ENCODE peak calls at places on chromosome 14, in four cellular contexts. One of them, this sample, is unnamed.

GRCh38 chr14:71466942-71467341 is 465.3 kb upstream of the RGS6 start:
- DNase-seq in mammary epithelial cell: no peak
- DNase-seq in H9: no peak
- DNase-seq in tibial nerve: no peak
- DNase-seq in this sample: no peak

GRCh38 chr14:50985124-50985815 is 41.0 kb upstream of the PYGL start:
- DNase-seq in mammary epithelial cell: no peak
- DNase-seq in H9: no peak
- DNase-seq in tibial nerve: no peak
- DNase-seq in this sample: no peak

GRCh38 chr14:48568688-48569087 is 893.3 kb upstream of the MDGA2 start:
- DNase-seq in mammary epithelial cell: peak; percentile 9
- DNase-seq in H9: no peak
- DNase-seq in tibial nerve: no peak
- DNase-seq in this sample: no peak

GRCh38 chr14:106417224-106418049 is 891.1 kb downstream of the TMEM121 start:
- DNase-seq in mammary epithelial cell: no peak
- DNase-seq in H9: peak; percentile 32
- DNase-seq in tibial nerve: peak; percentile 11
- DNase-seq in this sample: peak; percentile 48

GRCh38 chr14:77076118-77076631 is 21.9 kb upstream of the CIPC start:
- DNase-seq in mammary epithelial cell: no peak
- DNase-seq in H9: no peak
- DNase-seq in tibial nerve: peak; percentile 89
- DNase-seq in this sample: peak; percentile 58

GRCh38 chr14:88934231-88934898 is 109.9 kb downstream of the TTC8 start:
- DNase-seq in mammary epithelial cell: no peak
- DNase-seq in H9: no peak
- DNase-seq in tibial nerve: no peak
- DNase-seq in this sample: no peak

GRCh38 chr14:51901475-51902024 is 41.1 kb downstream of the GNG2 start:
- DNase-seq in mammary epithelial cell: no peak
- DNase-seq in H9: no peak
- DNase-seq in tibial nerve: no peak
- DNase-seq in this sample: no peak

GRCh38 chr14:59585891-59586554 is 9.4 kb upstream of the CCDC175 start:
- DNase-seq in mammary epithelial cell: no peak
- DNase-seq in H9: no peak
- DNase-seq in tibial nerve: no peak
- DNase-seq in this sample: no peak

GRCh38 chr14:105397350-105397931 is 897 bp upstream of the TEX22 start:
- DNase-seq in mammary epithelial cell: no peak
- DNase-seq in H9: no peak
- DNase-seq in tibial nerve: no peak
- DNase-seq in this sample: no peak

GRCh38 chr14:21486640-21487087 is 9.7 kb downstream of the TOX4 start:
- DNase-seq in mammary epithelial cell: no peak
- DNase-seq in H9: no peak
- DNase-seq in tibial nerve: no peak
- DNase-seq in this sample: no peak

GRCh38 chr14:105746124-105746514 is 219.7 kb downstream of the TMEM121 start:
- DNase-seq in mammary epithelial cell: no peak
- DNase-seq in H9: no peak
- DNase-seq in tibial nerve: no peak
- DNase-seq in this sample: no peak

GRCh38 chr14:102510616-102511520 is 1.3 kb upstream of the ANKRD9 start:
- DNase-seq in mammary epithelial cell: no peak
- DNase-seq in H9: peak; percentile 98
- DNase-seq in tibial nerve: no peak
- DNase-seq in this sample: no peak

GRCh38 chr14:32078794-32079663 is 1.9 kb downstream of the ARHGAP5 start:
- DNase-seq in mammary epithelial cell: peak; percentile 71
- DNase-seq in H9: no peak
- DNase-seq in tibial nerve: no peak
- DNase-seq in this sample: no peak

GRCh38 chr14:99351166-99352007 is 79.4 kb upstream of the BCL11B start:
- DNase-seq in mammary epithelial cell: no peak
- DNase-seq in H9: no peak
- DNase-seq in tibial nerve: no peak
- DNase-seq in this sample: no peak

GRCh38 chr14:97077253-97077653 is 280.1 kb downstream of the VRK1 start:
- DNase-seq in mammary epithelial cell: peak; percentile 19
- DNase-seq in H9: no peak
- DNase-seq in tibial nerve: peak; percentile 41
- DNase-seq in this sample: no peak

DNA sequence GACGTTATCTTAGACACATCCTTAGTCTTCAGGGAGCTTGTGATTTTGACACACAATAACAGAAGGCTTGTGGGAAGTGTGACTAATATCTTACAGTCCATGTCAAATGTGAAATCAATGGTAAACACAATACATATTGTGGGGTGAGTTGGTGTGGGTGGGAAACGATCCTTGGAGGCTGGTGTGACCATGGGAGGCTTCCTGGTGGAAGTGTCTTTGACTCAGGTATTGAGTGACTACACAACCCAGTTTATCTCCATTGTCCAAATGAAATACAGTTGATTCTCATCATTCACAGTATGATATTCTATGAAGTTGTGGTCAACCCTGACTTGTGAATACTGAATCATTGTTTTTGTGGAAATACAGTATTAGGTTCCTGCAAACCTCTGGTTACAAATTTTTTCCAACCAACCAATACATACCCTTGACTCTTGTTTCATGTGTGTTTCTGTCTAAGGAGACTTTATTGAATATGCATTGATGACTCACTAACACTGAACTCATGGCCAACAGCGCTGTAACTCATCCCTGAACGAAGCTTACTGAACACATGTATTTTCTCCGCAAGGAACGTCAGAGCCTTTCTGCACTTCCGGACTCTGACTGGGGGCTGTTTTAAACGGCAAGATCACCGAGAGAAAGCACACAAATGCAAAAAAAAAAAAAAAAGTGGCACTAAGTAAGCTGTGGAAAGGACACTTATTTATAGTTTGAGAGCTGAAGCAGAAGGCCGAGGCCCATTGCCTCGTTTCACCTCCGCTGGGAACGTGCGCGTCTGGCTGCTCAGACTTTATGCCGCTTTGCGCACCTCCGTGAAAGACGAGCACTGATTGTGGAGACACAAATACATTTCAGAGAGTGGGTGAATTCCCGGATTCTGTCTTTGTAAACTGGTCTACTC is 58.9 kb downstream of the CLMN start:
- DNase-seq in mammary epithelial cell: peak; percentile 82
- DNase-seq in H9: no peak
- DNase-seq in tibial nerve: no peak
- DNase-seq in this sample: no peak
- H3K27ac ChIP-seq in mammary epithelial cell: no peak overlapping the region
- H3K27ac ChIP-seq in H9: no peak overlapping the region
- H3K27ac ChIP-seq in tibial nerve: no peak overlapping the region
- H3K27ac ChIP-seq in this sample: no peak overlapping the region

GRCh38 chr14:101112351-101113107 is 209.0 kb upstream of the RTL1 start:
- DNase-seq in mammary epithelial cell: no peak
- DNase-seq in H9: no peak
- DNase-seq in tibial nerve: no peak
- DNase-seq in this sample: peak; percentile 19

GRCh38 chr14:101114726-101115481 is 211.4 kb upstream of the RTL1 start:
- DNase-seq in mammary epithelial cell: no peak
- DNase-seq in H9: no peak
- DNase-seq in tibial nerve: no peak
- DNase-seq in this sample: peak; percentile 22

GRCh38 chr14:101113835-101114725 is 210.6 kb upstream of the RTL1 start:
- DNase-seq in mammary epithelial cell: no peak
- DNase-seq in H9: no peak
- DNase-seq in tibial nerve: no peak
- DNase-seq in this sample: peak; percentile 21

GRCh38 chr14:101111620-101112290 is 208.2 kb upstream of the RTL1 start:
- DNase-seq in mammary epithelial cell: no peak
- DNase-seq in H9: no peak
- DNase-seq in tibial nerve: no peak
- DNase-seq in this sample: peak; percentile 26

DNA sequence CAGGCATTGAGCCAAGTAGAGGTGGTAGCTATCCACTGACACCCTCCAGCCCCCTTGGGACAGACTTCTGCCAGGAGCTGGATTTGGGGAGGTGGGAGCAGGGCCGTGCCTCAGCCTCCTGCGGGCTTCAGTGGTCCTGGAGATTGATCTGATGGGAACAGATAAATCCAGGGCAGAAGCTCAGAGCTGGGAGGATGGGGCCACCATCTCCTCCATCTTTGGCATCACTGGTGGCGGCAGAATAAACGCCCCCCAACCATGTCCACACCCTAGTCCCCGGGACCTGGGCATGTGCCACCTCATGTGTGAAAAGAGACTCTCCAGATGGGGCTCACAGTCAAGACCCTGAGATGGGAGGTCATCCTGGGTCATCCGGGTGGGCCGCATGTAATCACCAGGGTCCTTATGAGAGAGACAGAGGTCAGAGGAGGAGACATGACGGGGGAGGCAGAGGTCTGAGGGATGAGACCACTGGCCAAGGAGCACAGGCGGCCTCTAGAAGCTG is 209.6 kb upstream of the RTL1 start:
- DNase-seq in mammary epithelial cell: no peak
- DNase-seq in H9: no peak
- DNase-seq in tibial nerve: no peak
- DNase-seq in this sample: peak; percentile 21
- H3K4me1 ChIP-seq in mammary epithelial cell: no peaks in the 10 kb centered on the region
- H3K4me1 ChIP-seq in H9: no peaks in the 10 kb centered on the region
- H3K4me1 ChIP-seq in tibial nerve: no peaks in the 10 kb centered on the region
- H3K4me1 ChIP-seq in this sample: no peaks in the 10 kb centered on the region

GRCh38 chr14:93970967-93971634 is 5.3 kb downstream of the ASB2 start:
- DNase-seq in mammary epithelial cell: no peak
- DNase-seq in H9: no peak
- DNase-seq in tibial nerve: no peak
- DNase-seq in this sample: no peak

GRCh38 chr14:93973607-93974006 is 2.8 kb downstream of the ASB2 start:
- DNase-seq in mammary epithelial cell: no peak
- DNase-seq in H9: no peak
- DNase-seq in tibial nerve: no peak
- DNase-seq in this sample: no peak

GRCh38 chr14:93971635-93972027 is 4.7 kb downstream of the ASB2 start:
- DNase-seq in mammary epithelial cell: no peak
- DNase-seq in H9: no peak
- DNase-seq in tibial nerve: no peak
- DNase-seq in this sample: no peak

GRCh38 chr14:93974299-93974698 is 2.1 kb downstream of the ASB2 start:
- DNase-seq in mammary epithelial cell: no peak
- DNase-seq in H9: no peak
- DNase-seq in tibial nerve: no peak
- DNase-seq in this sample: no peak

GRCh38 chr14:93972618-93973205 is 3.7 kb downstream of the ASB2 start:
- DNase-seq in mammary epithelial cell: no peak
- DNase-seq in H9: no peak
- DNase-seq in tibial nerve: no peak
- DNase-seq in this sample: no peak
- H3K27ac ChIP-seq in mammary epithelial cell: no peak overlapping the region
- H3K27ac ChIP-seq in H9: no peak overlapping the region
- H3K27ac ChIP-seq in tibial nerve: no peak overlapping the region
- H3K27ac ChIP-seq in this sample: peak overlapping the region; percentile 84

GRCh38 chr14:92473261-92473946 is 40.2 kb upstream of the RIN3 start:
- DNase-seq in mammary epithelial cell: no peak
- DNase-seq in H9: no peak
- DNase-seq in tibial nerve: peak; percentile 93
- DNase-seq in this sample: peak; percentile 40

GRCh38 chr14:92470215-92470614 is 43.4 kb upstream of the RIN3 start:
- DNase-seq in mammary epithelial cell: peak; percentile 77
- DNase-seq in H9: no peak
- DNase-seq in tibial nerve: no peak
- DNase-seq in this sample: no peak

GRCh38 chr14:92473947-92474535 is 39.5 kb upstream of the RIN3 start:
- DNase-seq in mammary epithelial cell: no peak
- DNase-seq in H9: no peak
- DNase-seq in tibial nerve: no peak
- DNase-seq in this sample: no peak

GRCh38 chr14:92472860-92473259 is 40.7 kb upstream of the RIN3 start:
- DNase-seq in mammary epithelial cell: peak; percentile 53
- DNase-seq in H9: no peak
- DNase-seq in tibial nerve: no peak
- DNase-seq in this sample: peak; percentile 20

GRCh38 chr14:92471919-92472318 is 41.7 kb upstream of the RIN3 start:
- DNase-seq in mammary epithelial cell: peak; percentile 76
- DNase-seq in H9: peak; percentile 75
- DNase-seq in tibial nerve: no peak
- DNase-seq in this sample: no peak
- H3K4me1 ChIP-seq in mammary epithelial cell: peaks cover 25% of the 10 kb centered on the region
- H3K4me1 ChIP-seq in H9: peaks cover 11% of the 10 kb centered on the region
- H3K4me1 ChIP-seq in tibial nerve: no peaks in the 10 kb centered on the region
- H3K4me1 ChIP-seq in this sample: peaks cover 5% of the 10 kb centered on the region